ENCODE peak calls at places on chromosome 10, in eight cellular contexts. L, T, Z, S, Q, H, U and R are unnamed samples.

GRCh38 chr10:6223981-6224380 is 21.2 kb downstream of the PFKFB3 start:
- DNase-seq in T (no peak), S (no peak), H (no peak), L (no peak), Q (no peak), U (no peak), Z (no peak), R (no peak)

GRCh38 chr10:113326160-113327111 is 226.4 kb upstream of the HABP2 start:
- DNase-seq in T (no peak), H (peak; percentile 34), S (peak; percentile 73), U (peak; percentile 42), Z (peak; percentile 54), L (no peak), Q (peak; percentile 89), R (no peak)

GRCh38 chr10:8130973-8131911 is 76.8 kb downstream of the GATA3 start:
- DNase-seq in S (peak; percentile 13), L (no peak), U (peak; percentile 54), H (peak; percentile 27), T (no peak), Z (peak; percentile 58), Q (no peak), R (no peak)

GRCh38 chr10:91603931-91604331 is 28.9 kb downstream of the PPP1R3C start:
- DNase-seq in T (no peak), S (no peak), U (no peak), H (peak; percentile 80), Z (peak; percentile 19), Q (no peak), L (no peak), R (no peak)

GRCh38 chr10:29709484-29710002 is 74.8 kb upstream of the SVIL start:
- DNase-seq in U (no peak), L (no peak), Q (no peak), T (no peak), S (no peak), H (no peak), Z (no peak), R (no peak)

GRCh38 chr10:4733150-4733842 is 92.7 kb upstream of the AKR1E2 start:
- DNase-seq in T (no peak), L (no peak), S (no peak), H (no peak), Z (peak; percentile 71), Q (no peak), U (no peak), R (no peak)

GRCh38 chr10:127947206-127947605 is 40.3 kb downstream of the PTPRE start:
- DNase-seq in T (no peak), U (no peak), S (no peak), Z (no peak), Q (peak; percentile 9), H (no peak), L (no peak), R (no peak)

GRCh38 chr10:86342111-86342863 is 24.3 kb downstream of the GRID1 start:
- DNase-seq in Q (no peak), H (no peak), U (no peak), L (no peak), T (no peak), S (no peak), Z (no peak), R (no peak)

GRCh38 chr10:92544296-92544695 is 29.6 kb downstream of the IDE start:
- DNase-seq in T (no peak), U (peak; percentile 35), L (no peak), Z (peak; percentile 14), H (peak; percentile 2), S (peak; percentile 5), Q (no peak), R (no peak)

GRCh38 chr10:44280211-44280610 is 104.7 kb downstream of the CXCL12 start:
- DNase-seq in S (no peak), L (no peak), Q (no peak), T (no peak), Z (no peak), H (no peak), U (no peak), R (no peak)

GRCh38 chr10:103592186-103593021 is 98.9 kb downstream of the NEURL1 start:
- DNase-seq in H (no peak), Q (no peak), Z (peak; percentile 41), T (no peak), U (no peak), S (no peak), L (no peak), R (no peak)

GRCh38 chr10:5587151-5588079 is 62.7 kb downstream of the CALML3 start:
- DNase-seq in H (no peak), T (peak; percentile 51), Z (no peak), L (no peak), S (no peak), U (no peak), Q (no peak), R (no peak)

GRCh38 chr10:123148414-123149161 is 652 bp downstream of the HMX2 start:
- DNase-seq in S (no peak), H (no peak), L (no peak), U (no peak), Q (no peak), T (no peak), Z (no peak), R (no peak)

GRCh38 chr10:69846252-69847000 is 44.7 kb downstream of the COL13A1 start:
- DNase-seq in T (no peak), H (no peak), S (no peak), Z (no peak), L (no peak), U (no peak), Q (no peak), R (no peak)

GRCh38 chr10:132443998-132444876 is 47.2 kb downstream of the PWWP2B start:
- DNase-seq in U (no peak), Z (no peak), Q (no peak), H (no peak), L (no peak), T (no peak), S (no peak), R (no peak)

GRCh38 chr10:14163374-14164125 is 167.2 kb downstream of the FRMD4A start:
- DNase-seq in U (no peak), H (no peak), L (no peak), Z (no peak), T (no peak), S (no peak), Q (no peak), R (no peak)

GRCh38 chr10:66782776-66783175 is 143.1 kb upstream of the LRRTM3 start:
- DNase-seq in T (no peak), L (no peak), S (no peak), Q (no peak), Z (no peak), U (no peak), H (no peak), R (no peak)

GRCh38 chr10:51073461-51074237 is 638 bp upstream of the PRKG1 start:
- DNase-seq in S (no peak), Q (peak; percentile 87), H (no peak), T (peak; percentile 21), L (peak; percentile 45), U (no peak), Z (peak; percentile 4), R (no peak)

GRCh38 chr10:75396861-75397570 is 4.5 kb downstream of the ZNF503 start:
- DNase-seq in T (peak; percentile 38), Q (no peak), U (no peak), L (peak; percentile 33), Z (no peak), S (no peak), H (no peak), R (no peak)

GRCh38 chr10:59388577-59388976 is 26.2 kb upstream of the FAM13C start:
- DNase-seq in T (no peak), Q (no peak), Z (no peak), S (no peak), L (no peak), H (no peak), U (no peak), R (no peak)
- TF ChIP-seq CTCF in T (no peak), Q (no peak), Z (no peak), S (no peak), L (no peak), H (no peak), U (no peak), R (no peak)

GRCh38 chr10:114523876-114524275 is 119.6 kb upstream of the AFAP1L2 start:
- DNase-seq in Q (no peak), H (no peak), T (no peak), L (no peak), U (no peak), S (no peak), Z (no peak), R (no peak)
- H3K4me3 ChIP-seq in Q (no peak overlapping the region), H (no peak overlapping the region), T (no peak overlapping the region), L (no peak overlapping the region), U (no peak overlapping the region), S (no peak overlapping the region), Z (no peak overlapping the region), R (no peak overlapping the region)

GRCh38 chr10:87850742-87851205 is 12.6 kb downstream of the KLLN start:
- DNase-seq in L (peak; percentile 70), S (no peak), U (no peak), Z (no peak), H (peak; percentile 48), T (peak; percentile 24), Q (no peak), R (no peak)
- TF ChIP-seq CTCF in L (peak; percentile 49), S (peak; percentile 71), U (peak; percentile 67), Z (peak; percentile 46), H (peak; percentile 78), T (peak; percentile 71), Q (no peak), R (peak; percentile 71)

GRCh38 chr10:116738359-116738738 is 4.0 kb downstream of the HSPA12A start:
- DNase-seq in Z (no peak), L (no peak), H (no peak), T (no peak), S (no peak), U (no peak), Q (no peak), R (no peak)

GRCh38 chr10:116742367-116743265 is at the start of gene HSPA12A:
- DNase-seq in Q (peak; percentile 93), H (no peak), Z (peak; percentile 75), U (no peak), S (peak; percentile 57), T (peak; percentile 82), L (peak; percentile 78), R (peak; percentile 59)

GRCh38 chr10:116741391-116742351 is 695 bp downstream of the HSPA12A start:
- DNase-seq in Z (no peak), Q (no peak), L (no peak), S (no peak), T (peak; percentile 47), H (no peak), U (no peak), R (no peak)

GRCh38 chr10:116743266-116744064 is 1.1 kb upstream of the HSPA12A start:
- DNase-seq in T (no peak), S (no peak), H (no peak), Q (no peak), Z (no peak), U (no peak), L (no peak), R (no peak)

GRCh38 chr10:116740971-116741370 is 1.4 kb downstream of the HSPA12A start:
- DNase-seq in T (no peak), Z (no peak), H (no peak), Q (no peak), U (no peak), S (no peak), L (no peak), R (no peak)
- H3K4me3 ChIP-seq in T (peak overlapping the region; percentile 84), Z (no peak overlapping the region), H (peak overlapping the region; percentile 50), Q (no peak overlapping the region), U (no peak overlapping the region), S (peak overlapping the region; percentile 98), L (peak overlapping the region; percentile 79), R (peak overlapping the region; percentile 79)

GRCh38 chr10:96292971-96293909 is 11.0 kb upstream of the DNTT start:
- DNase-seq in S (peak; percentile 21), Q (no peak), Z (no peak), L (peak; percentile 43), H (peak; percentile 15), U (no peak), T (no peak), R (peak; percentile 1)
- TF ChIP-seq CTCF in S (peak; percentile 44), Q (no peak), Z (peak; percentile 55), L (peak; percentile 57), H (peak; percentile 43), U (peak; percentile 76), T (peak; percentile 63), R (peak; percentile 54)